ENCODE peak calls at places on chromosome 2, in five cellular contexts. T, L, Q, Y and W are unnamed samples.

GRCh38 chr2:165895974-165896373 is 57.6 kb downstream of the TTC21B start:
- DNase-seq in T (no peak), L (no peak), Q (no peak), Y (no peak), W (peak)

GRCh38 chr2:2577366-2577765 is 246.3 kb upstream of the MYT1L start:
- DNase-seq in T (no peak), L (no peak), Q (no peak), Y (no peak), W (no peak)

GRCh38 chr2:109376115-109376514 is 237.7 kb downstream of the SEPTIN10 start:
- DNase-seq in T (no peak), L (peak), Q (no peak), Y (peak), W (no peak)

GRCh38 chr2:207896525-207897295 is 127.0 kb upstream of the FZD5 start:
- DNase-seq in T (no peak), L (no peak), Q (no peak), Y (no peak), W (no peak)

GRCh38 chr2:224551693-224552092 is 33.5 kb downstream of the CUL3 start:
- DNase-seq in T (no peak), L (no peak), Q (no peak), Y (no peak), W (no peak)

GRCh38 chr2:43224131-43224570 is 2.3 kb downstream of the ZFP36L2 start:
- DNase-seq in T (peak), L (peak), Q (peak), Y (peak), W (peak)

GRCh38 chr2:238640486-238640885 is 207.4 kb upstream of the TWIST2 start:
- DNase-seq in T (no peak), L (no peak), Q (no peak), Y (no peak), W (no peak)

GRCh38 chr2:101809656-101810055 is 112.1 kb downstream of the MAP4K4 start:
- DNase-seq in T (no peak), L (no peak), Q (no peak), Y (no peak), W (no peak)

GRCh38 chr2:168731002-168731401 is 71.4 kb upstream of the NOSTRIN start:
- DNase-seq in T (no peak), L (no peak), Q (no peak), Y (no peak), W (no peak)

GRCh38 chr2:67500541-67500940 is 103.4 kb downstream of the ETAA1 start:
- DNase-seq in T (no peak), L (no peak), Q (no peak), Y (no peak), W (no peak)

GRCh38 chr2:105328281-105329196 is 996 bp downstream of the TGFBRAP1 start:
- DNase-seq in T (no peak), L (no peak), Q (peak), Y (peak), W (peak)
- H3K4me3 ChIP-seq in T (peak), L (peak), Q (peak), Y (peak), W (peak)

GRCh38 chr2:215311625-215312394 is at the start of gene ATIC:
- DNase-seq in T (peak), L (peak), Q (peak), Y (peak), W (peak)
- TF ChIP-seq CTCF in T (no peak), L (peak), Q (no peak), Y (no peak), W (no peak)

DNA sequence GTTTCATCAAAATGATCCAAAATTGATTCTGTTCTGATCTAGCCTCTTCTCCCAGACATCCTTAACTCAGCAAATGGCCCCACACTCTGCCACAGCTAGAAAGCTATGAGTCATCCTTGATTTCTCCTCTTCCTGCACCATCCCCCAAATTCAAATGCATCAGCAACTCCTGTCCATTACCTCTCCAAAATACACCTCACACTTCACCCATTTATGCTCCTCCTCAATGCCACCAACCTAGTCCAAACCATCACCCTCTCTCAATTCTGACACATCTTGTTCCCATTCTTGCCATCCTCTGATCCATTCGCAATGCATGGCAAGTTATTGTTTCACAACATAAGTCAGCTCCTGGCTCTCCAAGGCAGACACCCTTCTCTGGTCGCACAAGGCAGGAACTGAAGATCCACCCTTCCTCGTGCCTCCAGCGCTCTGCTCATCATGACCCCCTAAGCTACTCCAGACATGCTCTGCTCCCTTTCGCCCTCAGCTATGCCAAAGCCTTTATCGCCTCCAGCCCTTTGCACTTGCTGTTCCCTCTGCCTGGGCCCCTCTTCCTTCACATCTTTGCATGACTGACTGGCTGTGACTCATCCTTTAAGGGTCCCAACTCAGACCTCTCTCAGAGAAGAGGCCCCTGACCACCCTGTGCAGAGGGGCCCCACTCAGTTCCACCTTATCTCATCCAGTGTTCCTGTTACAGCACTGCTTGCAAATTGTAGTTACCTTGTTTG is 83.6 kb downstream of the MREG start:
- DNase-seq in T (no peak), L (no peak), Q (peak), Y (no peak), W (no peak)
- H3K4me3 ChIP-seq in T (no peak), L (no peak), Q (no peak), Y (no peak), W (no peak)

DNA sequence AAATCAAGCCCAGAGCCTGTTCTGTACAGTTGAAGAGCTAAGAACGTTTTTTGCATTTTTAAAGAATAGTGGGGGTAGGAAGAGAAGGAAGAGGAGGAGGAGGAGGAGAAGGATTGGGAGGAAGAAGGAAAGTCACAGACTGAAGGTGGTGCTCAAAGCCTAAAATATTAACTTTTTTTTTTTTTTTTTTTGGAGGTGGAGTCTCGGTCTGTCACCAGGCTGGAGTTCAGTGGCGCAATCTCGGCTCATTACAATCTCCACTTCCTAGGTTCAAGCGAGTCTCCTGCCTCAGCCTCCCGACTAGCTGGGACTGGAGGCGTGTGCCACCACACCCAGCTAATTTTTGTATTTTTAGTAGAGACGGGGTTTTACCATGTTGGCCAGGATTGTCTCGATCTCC is 18.3 kb upstream of the KLHL29 start:
- DNase-seq in T (no peak), L (no peak), Q (no peak), Y (no peak), W (no peak)
- TF ChIP-seq CTCF in T (no peak), L (no peak), Q (no peak), Y (no peak), W (no peak)

GRCh38 chr2:132963161-132963560 is 293.2 kb upstream of the LYPD1 start:
- DNase-seq in T (no peak), L (no peak), Q (no peak), Y (no peak), W (no peak)
- H3K4me3 ChIP-seq in T (no peak), L (no peak), Q (no peak), Y (no peak), W (no peak)

GRCh38 chr2:218366621-218367414 is 10.2 kb downstream of the CATIP start:
- DNase-seq in T (no peak), L (no peak), Q (no peak), Y (no peak), W (no peak)
- TF ChIP-seq CTCF in T (no peak), L (no peak), Q (no peak), Y (no peak), W (no peak)

DNA sequence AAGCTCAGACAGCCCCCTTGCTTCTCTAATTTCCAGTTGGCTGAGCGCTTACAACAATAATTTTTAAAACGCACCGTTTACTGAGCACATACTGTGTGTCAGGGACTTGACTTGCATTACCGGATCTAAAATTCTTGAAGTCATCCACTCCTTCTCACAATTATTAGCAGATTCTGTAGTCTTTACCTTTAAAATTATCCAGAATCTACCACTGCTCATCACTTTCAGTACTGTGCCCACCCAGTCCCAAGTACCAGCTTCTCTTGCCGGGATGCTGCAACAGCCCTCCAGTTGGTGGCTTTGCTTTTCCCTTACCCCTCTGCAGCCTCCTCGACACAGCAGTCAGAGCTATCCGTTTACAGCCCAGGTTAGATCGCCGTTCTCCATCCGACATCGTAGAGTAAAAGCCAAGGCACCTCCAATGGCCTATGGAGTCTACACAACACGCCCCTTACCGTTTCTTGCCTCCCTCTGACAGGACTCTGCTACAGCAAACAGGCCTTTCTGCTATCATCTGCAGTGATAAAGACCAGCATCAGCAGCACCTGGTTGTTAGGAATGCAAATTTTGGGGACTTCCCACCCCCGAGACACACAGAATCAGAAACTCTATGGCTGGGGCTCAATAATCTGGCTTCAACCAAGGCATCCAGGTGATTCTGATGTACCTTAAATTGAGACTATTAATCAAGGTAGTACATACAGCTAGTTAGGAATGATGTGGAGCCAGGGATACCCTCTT is 75.2 kb upstream of the TSPYL6 start:
- DNase-seq in T (peak), L (no peak), Q (no peak), Y (no peak), W (peak)
- H3K4me3 ChIP-seq in T (peak), L (peak), Q (peak), Y (peak), W (peak)